ENCODE peak calls at places on chromosome 12, in seven cellular contexts. One of them, this sample, is unnamed.

GRCh38 chr12:96219700-96220206 is 25.6 kb downstream of the ELK3 start:
- DNase-seq in memory B cell: no peak
- DNase-seq in neural progenitor cell: peak; percentile 14
- DNase-seq in stimulated activated CD4-positive, alpha-beta T cell treated with anti-CD3 and anti-CD28 coated beads, Interleukin-1b, Interleukin-23, amount 100 ng/mL, for 48 hours: peak; percentile 35
- DNase-seq in posterior cingulate gyrus: no peak
- DNase-seq in T-helper 2 cell: no peak
- DNase-seq in NCI-H2081: no peak
- DNase-seq in this sample: no peak

GRCh38 chr12:130073721-130074120 is 88.5 kb upstream of the FZD10 start:
- DNase-seq in posterior cingulate gyrus: no peak
- DNase-seq in T-helper 2 cell: no peak
- DNase-seq in NCI-H2081: no peak
- DNase-seq in memory B cell: no peak
- DNase-seq in neural progenitor cell: no peak
- DNase-seq in stimulated activated CD4-positive, alpha-beta T cell treated with anti-CD3 and anti-CD28 coated beads, Interleukin-1b, Interleukin-23, amount 100 ng/mL, for 48 hours: no peak
- DNase-seq in this sample: no peak

GRCh38 chr12:72632286-72632685 is 360.1 kb downstream of the TRHDE start:
- DNase-seq in T-helper 2 cell: no peak
- DNase-seq in stimulated activated CD4-positive, alpha-beta T cell treated with anti-CD3 and anti-CD28 coated beads, Interleukin-1b, Interleukin-23, amount 100 ng/mL, for 48 hours: no peak
- DNase-seq in memory B cell: no peak
- DNase-seq in neural progenitor cell: no peak
- DNase-seq in posterior cingulate gyrus: no peak
- DNase-seq in NCI-H2081: peak; percentile 23
- DNase-seq in this sample: no peak

GRCh38 chr12:132222096-132222807 is 78.0 kb downstream of the NOC4L start:
- DNase-seq in neural progenitor cell: peak; percentile 55
- DNase-seq in posterior cingulate gyrus: no peak
- DNase-seq in NCI-H2081: peak; percentile 6
- DNase-seq in T-helper 2 cell: peak; percentile 32
- DNase-seq in memory B cell: peak; percentile 55
- DNase-seq in stimulated activated CD4-positive, alpha-beta T cell treated with anti-CD3 and anti-CD28 coated beads, Interleukin-1b, Interleukin-23, amount 100 ng/mL, for 48 hours: peak; percentile 10
- DNase-seq in this sample: no peak

GRCh38 chr12:53501615-53502181 is 615 bp downstream of the TARBP2 start:
- DNase-seq in T-helper 2 cell: no peak
- DNase-seq in memory B cell: no peak
- DNase-seq in stimulated activated CD4-positive, alpha-beta T cell treated with anti-CD3 and anti-CD28 coated beads, Interleukin-1b, Interleukin-23, amount 100 ng/mL, for 48 hours: no peak
- DNase-seq in NCI-H2081: no peak
- DNase-seq in posterior cingulate gyrus: no peak
- DNase-seq in neural progenitor cell: no peak
- DNase-seq in this sample: no peak

GRCh38 chr12:118463677-118464076 is 87.3 kb downstream of the SUDS3 start:
- DNase-seq in memory B cell: no peak
- DNase-seq in neural progenitor cell: no peak
- DNase-seq in stimulated activated CD4-positive, alpha-beta T cell treated with anti-CD3 and anti-CD28 coated beads, Interleukin-1b, Interleukin-23, amount 100 ng/mL, for 48 hours: no peak
- DNase-seq in NCI-H2081: no peak
- DNase-seq in T-helper 2 cell: no peak
- DNase-seq in posterior cingulate gyrus: no peak
- DNase-seq in this sample: no peak

GRCh38 chr12:102675672-102676071 is 195.3 kb upstream of the IGF1 start:
- DNase-seq in neural progenitor cell: no peak
- DNase-seq in posterior cingulate gyrus: no peak
- DNase-seq in NCI-H2081: no peak
- DNase-seq in stimulated activated CD4-positive, alpha-beta T cell treated with anti-CD3 and anti-CD28 coated beads, Interleukin-1b, Interleukin-23, amount 100 ng/mL, for 48 hours: no peak
- DNase-seq in memory B cell: no peak
- DNase-seq in T-helper 2 cell: no peak
- DNase-seq in this sample: no peak

GRCh38 chr12:57613427-57614109 is 2.3 kb downstream of the ARHGEF25 start:
- DNase-seq in T-helper 2 cell: no peak
- DNase-seq in NCI-H2081: no peak
- DNase-seq in neural progenitor cell: no peak
- DNase-seq in memory B cell: no peak
- DNase-seq in stimulated activated CD4-positive, alpha-beta T cell treated with anti-CD3 and anti-CD28 coated beads, Interleukin-1b, Interleukin-23, amount 100 ng/mL, for 48 hours: no peak
- DNase-seq in posterior cingulate gyrus: no peak
- DNase-seq in this sample: no peak

GRCh38 chr12:95323204-95323603 is 105.6 kb downstream of the VEZT start:
- DNase-seq in memory B cell: no peak
- DNase-seq in posterior cingulate gyrus: no peak
- DNase-seq in neural progenitor cell: no peak
- DNase-seq in NCI-H2081: no peak
- DNase-seq in T-helper 2 cell: no peak
- DNase-seq in stimulated activated CD4-positive, alpha-beta T cell treated with anti-CD3 and anti-CD28 coated beads, Interleukin-1b, Interleukin-23, amount 100 ng/mL, for 48 hours: no peak
- DNase-seq in this sample: no peak

GRCh38 chr12:76820888-76821482 is 57.1 kb downstream of the ZDHHC17 start:
- DNase-seq in NCI-H2081: peak; percentile 35
- DNase-seq in T-helper 2 cell: no peak
- DNase-seq in stimulated activated CD4-positive, alpha-beta T cell treated with anti-CD3 and anti-CD28 coated beads, Interleukin-1b, Interleukin-23, amount 100 ng/mL, for 48 hours: no peak
- DNase-seq in posterior cingulate gyrus: peak; percentile 10
- DNase-seq in memory B cell: no peak
- DNase-seq in neural progenitor cell: peak; percentile 69
- DNase-seq in this sample: no peak

GRCh38 chr12:62817556-62818271 is 117.2 kb downstream of the PPM1H start:
- DNase-seq in posterior cingulate gyrus: no peak
- DNase-seq in neural progenitor cell: no peak
- DNase-seq in NCI-H2081: no peak
- DNase-seq in memory B cell: no peak
- DNase-seq in T-helper 2 cell: no peak
- DNase-seq in stimulated activated CD4-positive, alpha-beta T cell treated with anti-CD3 and anti-CD28 coated beads, Interleukin-1b, Interleukin-23, amount 100 ng/mL, for 48 hours: no peak
- DNase-seq in this sample: no peak

GRCh38 chr12:49698619-49699545 is 8.3 kb downstream of the FMNL3 start:
- DNase-seq in T-helper 2 cell: peak; percentile 47
- DNase-seq in NCI-H2081: no peak
- DNase-seq in posterior cingulate gyrus: no peak
- DNase-seq in memory B cell: peak; percentile 44
- DNase-seq in neural progenitor cell: peak; percentile 41
- DNase-seq in stimulated activated CD4-positive, alpha-beta T cell treated with anti-CD3 and anti-CD28 coated beads, Interleukin-1b, Interleukin-23, amount 100 ng/mL, for 48 hours: peak; percentile 49
- DNase-seq in this sample: peak; percentile 67

GRCh38 chr12:67772276-67773169 is 124.0 kb downstream of the DYRK2 start:
- DNase-seq in posterior cingulate gyrus: no peak
- DNase-seq in memory B cell: no peak
- DNase-seq in T-helper 2 cell: no peak
- DNase-seq in NCI-H2081: no peak
- DNase-seq in stimulated activated CD4-positive, alpha-beta T cell treated with anti-CD3 and anti-CD28 coated beads, Interleukin-1b, Interleukin-23, amount 100 ng/mL, for 48 hours: no peak
- DNase-seq in neural progenitor cell: peak; percentile 76
- DNase-seq in this sample: no peak

GRCh38 chr12:67999244-67999643 is 10.0 kb downstream of the IFNG-AS1 start:
- DNase-seq in stimulated activated CD4-positive, alpha-beta T cell treated with anti-CD3 and anti-CD28 coated beads, Interleukin-1b, Interleukin-23, amount 100 ng/mL, for 48 hours: no peak
- DNase-seq in neural progenitor cell: no peak
- DNase-seq in T-helper 2 cell: no peak
- DNase-seq in memory B cell: no peak
- DNase-seq in NCI-H2081: no peak
- DNase-seq in posterior cingulate gyrus: no peak
- DNase-seq in this sample: no peak

GRCh38 chr12:24379038-24379437 is 429.6 kb upstream of the SOX5 start:
- DNase-seq in T-helper 2 cell: no peak
- DNase-seq in memory B cell: no peak
- DNase-seq in posterior cingulate gyrus: no peak
- DNase-seq in neural progenitor cell: no peak
- DNase-seq in stimulated activated CD4-positive, alpha-beta T cell treated with anti-CD3 and anti-CD28 coated beads, Interleukin-1b, Interleukin-23, amount 100 ng/mL, for 48 hours: no peak
- DNase-seq in NCI-H2081: no peak
- DNase-seq in this sample: no peak

GRCh38 chr12:110179291-110179690 is 55.1 kb downstream of the IFT81 start:
- DNase-seq in NCI-H2081: no peak
- DNase-seq in memory B cell: no peak
- DNase-seq in posterior cingulate gyrus: no peak
- DNase-seq in T-helper 2 cell: no peak
- DNase-seq in neural progenitor cell: no peak
- DNase-seq in stimulated activated CD4-positive, alpha-beta T cell treated with anti-CD3 and anti-CD28 coated beads, Interleukin-1b, Interleukin-23, amount 100 ng/mL, for 48 hours: no peak
- DNase-seq in this sample: peak; percentile 6

This sample was measured in stimulated activated naive CD8-positive, alpha-beta T cell treated with anti-CD3 and anti-CD28 coated beads, Interleukin-15, Interleukin-2, amounts not matched to agents 100 U/mL and 50 U/mL, for 24 hours.